ENCODE peak calls at places on chromosomes 7 and 10, in nine cellular contexts. B is left lung; W is NCI-H524; Y is kidney glomerular epithelial cell; A is AG20443; K is activated CD4-positive, alpha-beta T cell treated with anti-CD3 and anti-CD28 coated beads, Interleukin-2, amount 50 U/mL, for 48 hours; P is stimulated activated CD8-positive, alpha-beta memory T cell treated with anti-CD3 and anti-CD28 coated beads, Interleukin-4, amount 100 ng/mL, for 1 hour; Z is AG08396; F is T-helper 9 cell. R is an unnamed sample.

GRCh38 chr10:114026189-114027040 is 17.3 kb upstream of the ADRB1 start:
- DNase-seq in B (no peak), Y (peak), A (peak), W (no peak), Z (no peak), K (no peak), F (no peak), P (no peak), R (peak)

GRCh38 chr10:43863270-43863669 is 214.6 kb upstream of the ZNF32 start:
- DNase-seq in B (no peak), A (no peak), Y (no peak), P (no peak), F (no peak), W (no peak), K (no peak), Z (no peak), R (no peak)

GRCh38 chr10:115802911-115803310 is 470.1 kb downstream of the GFRA1 start:
- DNase-seq in F (no peak), B (no peak), W (no peak), Y (no peak), K (no peak), Z (no peak), P (no peak), A (no peak), R (no peak)

GRCh38 chr7:12518920-12519681 is 51.4 kb upstream of the SCIN start:
- DNase-seq in A (peak), P (no peak), K (no peak), Y (peak), W (no peak), Z (no peak), B (no peak), F (no peak), R (peak)

GRCh38 chr7:106693659-106694353 is 32.8 kb upstream of the CCDC71L start:
- DNase-seq in K (no peak), P (no peak), W (no peak), Z (no peak), Y (no peak), B (no peak), A (peak), F (no peak), R (peak)

GRCh38 chr10:9579110-9579705 is 1438.5 kb upstream of the CELF2 start:
- DNase-seq in Z (no peak), Y (peak), P (no peak), F (no peak), K (no peak), B (no peak), W (no peak), A (peak), R (no peak)

GRCh38 chr7:77199008-77199966 is at the start of gene FGL2:
- DNase-seq in A (peak), Z (peak), W (no peak), F (peak), Y (no peak), B (peak), K (peak), P (peak), R (peak)

GRCh38 chr7:143025331-143025730 is 1.6 kb downstream of the OR9A2 start:
- DNase-seq in B (no peak), W (no peak), Z (no peak), Y (no peak), K (no peak), P (no peak), A (no peak), F (no peak), R (no peak)

GRCh38 chr10:49309691-49310371 is 10.9 kb downstream of the C10orf71 start:
- DNase-seq in A (no peak), P (no peak), Y (no peak), W (no peak), B (no peak), K (peak), Z (no peak), F (no peak), R (no peak)

GRCh38 chr7:43647772-43648643 is 65.1 kb downstream of the STK17A start:
- DNase-seq in Y (peak), F (no peak), P (no peak), W (peak), Z (peak), K (peak), A (peak), B (peak), R (peak)

GRCh38 chr7:98168181-98168903 is 42.9 kb upstream of the BHLHA15 start:
- DNase-seq in Y (peak), A (peak), Z (peak), P (peak), K (peak), W (peak), F (peak), B (no peak), R (peak)

GRCh38 chr7:51129527-51130472 is 186.8 kb downstream of the COBL start:
- DNase-seq in Y (no peak), W (no peak), K (no peak), Z (no peak), B (no peak), F (no peak), A (no peak), P (no peak), R (no peak)

GRCh38 chr10:86177483-86178155 is 189.0 kb downstream of the GRID1 start:
- DNase-seq in W (no peak), Z (no peak), B (no peak), Y (no peak), P (no peak), A (no peak), K (no peak), F (no peak), R (no peak)

GRCh38 chr7:388961-389701 is 99.2 kb downstream of the FOXL3 start:
- DNase-seq in P (no peak), K (no peak), A (peak), Y (no peak), B (peak), Z (no peak), W (no peak), F (no peak), R (no peak)

GRCh38 chr10:131812736-131813604 is 87.8 kb upstream of the PPP2R2D start:
- DNase-seq in F (no peak), W (no peak), K (no peak), P (no peak), Y (no peak), B (peak), A (no peak), Z (no peak), R (no peak)

GRCh38 chr10:89164920-89165319 is 42.2 kb downstream of the CH25H start:
- DNase-seq in K (no peak), W (no peak), P (no peak), Z (no peak), Y (no peak), A (no peak), B (no peak), F (no peak), R (no peak)

GRCh38 chr7:115230882-115231508 is 309.1 kb downstream of the MDFIC start:
- DNase-seq in K (no peak), B (no peak), F (no peak), Z (peak), Y (peak), P (no peak), W (peak), A (peak), R (peak)

GRCh38 chr10:129421399-129421798 is 45.6 kb upstream of the MGMT start:
- DNase-seq in K (no peak), Z (no peak), B (no peak), A (no peak), W (no peak), F (no peak), P (no peak), Y (no peak), R (no peak)

GRCh38 chr10:100560248-100560647 is 24.5 kb downstream of the HIF1AN start:
- DNase-seq in A (no peak), P (no peak), K (no peak), B (no peak), Z (no peak), Y (no peak), F (no peak), W (no peak), R (no peak)

GRCh38 chr10:113059001-113059780 is 109.1 kb downstream of the TCF7L2 start:
- DNase-seq in Y (no peak), F (no peak), A (peak), K (no peak), Z (peak), P (no peak), W (no peak), B (no peak), R (peak)

GRCh38 chr7:43847496-43847895 is 21.8 kb downstream of the MRPS24 start:
- DNase-seq in Z (no peak), F (no peak), A (no peak), P (no peak), Y (peak), K (no peak), W (no peak), B (no peak), R (no peak)

GRCh38 chr7:44216019-44216418 is 15.2 kb downstream of the YKT6 start:
- DNase-seq in W (no peak), P (no peak), B (no peak), K (no peak), A (no peak), Z (no peak), Y (no peak), F (no peak), R (no peak)

GRCh38 chr10:29982997-29983648 is 76.3 kb downstream of the JCAD start:
- DNase-seq in Y (no peak), W (no peak), P (no peak), A (no peak), B (no peak), F (no peak), K (no peak), Z (no peak), R (no peak)

GRCh38 chr7:143240323-143241168 is 18.7 kb downstream of the TAS2R40 start:
- DNase-seq in P (peak), A (peak), Y (peak), F (peak), Z (peak), K (peak), W (peak), B (no peak), R (peak)

GRCh38 chr7:4707134-4707651 is 25.1 kb downstream of the FOXK1 start:
- DNase-seq in B (peak), A (no peak), F (no peak), K (no peak), P (no peak), W (peak), Y (no peak), Z (no peak), R (no peak)

GRCh38 chr10:78335691-78336401 is 302.2 kb downstream of the RPS24 start:
- DNase-seq in W (no peak), A (peak), K (no peak), P (no peak), B (no peak), Z (peak), F (no peak), Y (peak), R (peak)

GRCh38 chr10:103757531-103758293 is 97.7 kb downstream of the SH3PXD2A start:
- DNase-seq in W (peak), B (peak), Y (no peak), A (peak), Z (peak), K (peak), P (no peak), F (peak), R (peak)

GRCh38 chr7:115937960-115938359 is 92.6 kb downstream of the TFEC start:
- DNase-seq in A (no peak), B (no peak), W (no peak), P (no peak), F (no peak), Z (no peak), K (no peak), Y (no peak), R (no peak)

GRCh38 chr10:122487231-122487765 is 25.9 kb downstream of the HTRA1 start:
- DNase-seq in W (peak), Z (no peak), Y (no peak), F (no peak), A (no peak), B (no peak), K (no peak), P (no peak), R (peak)

GRCh38 chr10:126481181-126481580 is 92.9 kb upstream of the ADAM12 start:
- DNase-seq in B (no peak), W (no peak), Y (no peak), A (no peak), P (no peak), Z (no peak), F (no peak), K (no peak), R (no peak)

GRCh38 chr10:125134916-125135770 is 25.2 kb downstream of the CTBP2 start:
- DNase-seq in P (no peak), Z (no peak), B (no peak), K (no peak), Y (no peak), F (no peak), A (no peak), W (no peak), R (no peak)

GRCh38 chr10:18279202-18279601 is 139.0 kb downstream of the CACNB2 start:
- DNase-seq in B (no peak), K (no peak), Y (peak), Z (peak), A (peak), F (no peak), P (no peak), W (no peak), R (peak)

GRCh38 chr10:109727436-109727835 is 195.9 kb downstream of the XPNPEP1 start:
- DNase-seq in A (no peak), K (no peak), B (no peak), F (no peak), Z (no peak), W (no peak), Y (peak), P (no peak), R (no peak)

GRCh38 chr7:67671006-67671405 is 674.4 kb downstream of the TYW1 start:
- DNase-seq in Z (no peak), W (no peak), F (no peak), A (no peak), K (no peak), P (no peak), Y (no peak), B (no peak), R (no peak)

GRCh38 chr10:122427280-122427679 is 27.2 kb upstream of the ARMS2 start:
- DNase-seq in F (no peak), B (no peak), P (no peak), K (no peak), W (no peak), Y (no peak), Z (no peak), A (no peak), R (no peak)

GRCh38 chr7:108004220-108005142 is 1.5 kb upstream of the LAMB1 start:
- DNase-seq in B (no peak), F (no peak), A (peak), Z (peak), P (no peak), W (no peak), K (no peak), Y (peak), R (peak)

GRCh38 chr10:33337335-33337854 is 2.9 kb upstream of the NRP1 start:
- DNase-seq in Z (peak), K (no peak), P (no peak), F (no peak), W (no peak), B (no peak), A (peak), Y (peak), R (peak)

GRCh38 chr10:60032723-60033122 is 126.4 kb upstream of the CCDC6 start:
- DNase-seq in Y (peak), W (peak), A (peak), Z (peak), P (no peak), B (no peak), K (peak), F (peak), R (peak)

GRCh38 chr10:103548581-103549348 is 55.3 kb downstream of the NEURL1 start:
- DNase-seq in F (no peak), Y (no peak), P (no peak), K (no peak), B (no peak), Z (no peak), A (no peak), W (peak), R (no peak)

R was measured in AG08395.